ENCODE peak calls at places on chromosome 5, in six cellular contexts. W is H1, G is GM12878, J is HepG2, O is HCT116, X is K562. B is an unnamed sample.

GRCh38 chr5:963673-964531 is 44.7 kb upstream of the NKD2 start:
- DNase-seq in W (no peak), G (no peak), J (no peak), O (no peak), X (peak), B (no peak)

GRCh38 chr5:76166886-76167576 is 83.8 kb downstream of the SV2C start:
- DNase-seq in W (no peak), G (no peak), J (no peak), O (no peak), X (no peak), B (no peak)

GRCh38 chr5:133520062-133520461 is 92.3 kb downstream of the FSTL4 start:
- DNase-seq in W (peak), G (no peak), J (no peak), O (no peak), X (no peak), B (no peak)

GRCh38 chr5:75277463-75277862 is 40.8 kb upstream of the ANKRD31 start:
- DNase-seq in W (no peak), G (no peak), J (no peak), O (peak), X (no peak), B (no peak)

GRCh38 chr5:2557435-2557834 is 194.0 kb downstream of the IRX2 start:
- DNase-seq in W (no peak), G (no peak), J (no peak), O (no peak), X (no peak), B (no peak)

GRCh38 chr5:68114641-68115040 is 100.9 kb upstream of the PIK3R1 start:
- DNase-seq in W (no peak), G (no peak), J (no peak), O (no peak), X (no peak), B (no peak)

GRCh38 chr5:10689391-10690081 is 71.5 kb downstream of the DAP start:
- DNase-seq in W (peak), G (no peak), J (no peak), O (no peak), X (peak), B (peak)

GRCh38 chr5:9903806-9904205 is 273.7 kb upstream of the TAS2R1 start:
- DNase-seq in W (no peak), G (no peak), J (no peak), O (no peak), X (no peak), B (no peak)

GRCh38 chr5:6721442-6721841 is 8.2 kb downstream of the TENT4A start:
- DNase-seq in W (no peak), G (no peak), J (no peak), O (no peak), X (peak), B (no peak)

GRCh38 chr5:64826541-64826940 is 57.8 kb downstream of the CWC27 start:
- DNase-seq in W (no peak), G (no peak), J (no peak), O (no peak), X (no peak), B (no peak)

GRCh38 chr5:10307206-10308148 is at the start of gene CMBL:
- DNase-seq in W (peak), G (no peak), J (peak), O (peak), X (peak), B (peak)

GRCh38 chr5:43469671-43470396 is 13.8 kb downstream of the TMEM267 start:
- DNase-seq in W (no peak), G (no peak), J (no peak), O (no peak), X (no peak), B (no peak)

GRCh38 chr5:38607930-38608545 is 51.6 kb upstream of the LIFR start:
- DNase-seq in W (no peak), G (no peak), J (peak), O (no peak), X (peak), B (no peak)

GRCh38 chr5:140700177-140701144 is at the start of gene ZMAT2:
- DNase-seq in W (peak), G (peak), J (peak), O (peak), X (peak), B (peak)

GRCh38 chr5:96548941-96549340 is 113.2 kb upstream of the CAST start:
- DNase-seq in W (no peak), G (no peak), J (no peak), O (no peak), X (no peak), B (no peak)

GRCh38 chr5:63456279-63456678 is 506.0 kb downstream of the HTR1A start:
- DNase-seq in W (no peak), G (no peak), J (no peak), O (no peak), X (no peak), B (no peak)

GRCh38 chr5:44225231-44226160 is 163.7 kb downstream of the FGF10 start:
- DNase-seq in W (no peak), G (no peak), J (no peak), O (no peak), X (no peak), B (no peak)

GRCh38 chr5:43553381-43553780 is 3.5 kb downstream of the PAIP1 start:
- DNase-seq in W (no peak), G (no peak), J (no peak), O (no peak), X (no peak), B (no peak)

GRCh38 chr5:172597755-172598155 is 43.3 kb upstream of the NEURL1B start:
- DNase-seq in W (no peak), G (no peak), J (no peak), O (no peak), X (no peak), B (no peak)

GRCh38 chr5:131384616-131385214 is 120.9 kb downstream of the CDC42SE2 start:
- DNase-seq in W (no peak), G (no peak), J (no peak), O (no peak), X (no peak), B (no peak)

GRCh38 chr5:150765789-150766149 is 7.0 kb upstream of the DCTN4 start:
- DNase-seq in W (no peak), G (no peak), J (no peak), O (no peak), X (no peak), B (no peak)

GRCh38 chr5:151924564-151925395 is at the start of gene GLRA1:
- DNase-seq in W (peak), G (no peak), J (peak), O (no peak), X (peak), B (peak)

GRCh38 chr5:141783599-141784296 is 94.5 kb downstream of the PCDH1 start:
- DNase-seq in W (no peak), G (no peak), J (no peak), O (no peak), X (no peak), B (no peak)

GRCh38 chr5:180251141-180251540 is 40.7 kb downstream of the MAPK9 start:
- DNase-seq in W (no peak), G (no peak), J (no peak), O (no peak), X (no peak), B (no peak)

GRCh38 chr5:119335261-119335677 is 20.6 kb upstream of the TNFAIP8 start:
- DNase-seq in W (no peak), G (no peak), J (no peak), O (no peak), X (no peak), B (no peak)

GRCh38 chr5:191036-191948 is at the start of gene LRRC14B:
- DNase-seq in W (no peak), G (no peak), J (no peak), O (no peak), X (no peak), B (no peak)

GRCh38 chr5:154162475-154163217 is 27.9 kb upstream of the GALNT10 start:
- DNase-seq in W (no peak), G (no peak), J (no peak), O (no peak), X (no peak), B (no peak)

GRCh38 chr5:94025788-94026473 is 284.5 kb upstream of the POU5F2 start:
- DNase-seq in W (no peak), G (no peak), J (peak), O (no peak), X (no peak), B (no peak)

GRCh38 chr5:115616892-115617291 is 8.9 kb downstream of the TMED7 start:
- DNase-seq in W (no peak), G (no peak), J (no peak), O (no peak), X (no peak), B (no peak)

GRCh38 chr5:34804913-34805312 is 34.1 kb upstream of the TTC23L start:
- DNase-seq in W (no peak), G (no peak), J (no peak), O (no peak), X (no peak), B (no peak)

GRCh38 chr5:34803974-34804373 is 35.0 kb upstream of the TTC23L start:
- DNase-seq in W (no peak), G (no peak), J (no peak), O (no peak), X (no peak), B (no peak)

GRCh38 chr5:34804398-34804797 is 34.6 kb upstream of the TTC23L start:
- DNase-seq in W (no peak), G (no peak), J (no peak), O (no peak), X (no peak), B (no peak)

GRCh38 chr5:34806532-34806931 is 32.4 kb upstream of the TTC23L start:
- DNase-seq in W (no peak), G (no peak), J (no peak), O (no peak), X (no peak), B (no peak)

DNA sequence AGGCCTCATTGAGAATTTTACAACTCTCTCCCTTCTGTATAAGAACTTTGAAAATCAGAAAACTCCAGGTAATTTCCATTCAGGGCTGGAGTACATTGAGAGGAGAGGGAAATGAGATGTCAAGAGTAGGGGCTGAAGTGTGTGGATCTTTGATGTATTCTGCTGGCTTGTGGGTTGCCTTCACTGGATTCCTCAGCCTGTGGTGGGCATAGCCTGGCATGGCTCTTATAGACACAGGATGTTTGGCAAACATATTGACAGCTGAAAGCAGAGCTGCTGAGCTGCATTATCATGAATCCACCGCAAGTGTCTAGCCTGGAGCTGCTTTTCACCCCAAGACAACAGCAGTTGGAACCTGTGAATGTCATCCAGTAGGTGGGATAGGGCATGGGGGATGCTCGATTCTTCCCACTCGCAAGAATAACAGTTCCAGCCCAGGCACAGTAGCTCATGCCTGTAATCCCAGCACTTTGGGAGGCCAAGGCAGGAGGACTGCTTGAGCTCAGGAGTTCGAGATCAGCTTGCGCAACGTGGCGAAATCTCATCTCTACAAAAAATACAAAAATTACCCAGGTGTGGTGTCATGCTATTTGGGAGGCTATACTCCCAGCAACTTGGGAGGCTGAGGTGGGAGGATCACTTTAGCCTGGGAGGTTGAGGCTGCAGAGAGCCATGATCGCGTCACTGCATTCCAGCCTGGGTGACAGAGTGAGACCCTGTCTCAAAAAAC is 36.0 kb upstream of the TTC23L start:
- DNase-seq in W (no peak), G (no peak), J (no peak), O (no peak), X (no peak), B (no peak)
- TF ChIP-seq YY1 in W (no peak), G (no peak), J (no peak), O (no peak), X (no peak), B (no peak)

DNA sequence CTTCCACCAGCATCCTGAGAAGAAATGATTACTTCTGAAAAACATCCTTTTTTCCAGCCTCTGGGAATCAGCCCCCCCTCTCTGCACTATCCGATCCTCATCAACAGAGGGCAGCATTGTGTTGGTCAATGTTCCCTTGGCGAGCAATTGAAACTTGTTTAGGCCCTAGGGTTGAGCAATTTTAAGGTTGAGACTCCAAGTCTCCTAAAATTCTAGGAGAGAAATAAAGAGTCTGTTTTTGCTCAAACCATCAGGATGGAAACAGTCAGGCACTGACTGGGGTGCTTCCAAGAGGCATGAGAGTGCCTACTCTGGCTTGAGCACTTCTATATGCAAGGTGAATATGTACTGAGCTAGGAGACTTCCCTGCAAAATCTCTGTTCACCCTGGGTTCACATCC is 12.4 kb upstream of the CYFIP2 start:
- DNase-seq in W (peak), G (no peak), J (peak), O (peak), X (peak), B (no peak)
- TF ChIP-seq ZNF274 in W (no peak), G (no peak), J (no peak), O (no peak), X (no peak), B (no peak)

GRCh38 chr5:159195775-159196174 is 13.6 kb downstream of the RNF145 start:
- DNase-seq in W (no peak), G (no peak), J (no peak), O (no peak), X (peak), B (no peak)

GRCh38 chr5:159199225-159199624 is 10.1 kb downstream of the RNF145 start:
- DNase-seq in W (no peak), G (no peak), J (no peak), O (no peak), X (no peak), B (no peak)

GRCh38 chr5:159202151-159202550 is 7.2 kb downstream of the RNF145 start:
- DNase-seq in W (no peak), G (no peak), J (no peak), O (no peak), X (no peak), B (no peak)

GRCh38 chr5:159199780-159200179 is 9.6 kb downstream of the RNF145 start:
- DNase-seq in W (no peak), G (no peak), J (no peak), O (no peak), X (no peak), B (no peak)

DNA sequence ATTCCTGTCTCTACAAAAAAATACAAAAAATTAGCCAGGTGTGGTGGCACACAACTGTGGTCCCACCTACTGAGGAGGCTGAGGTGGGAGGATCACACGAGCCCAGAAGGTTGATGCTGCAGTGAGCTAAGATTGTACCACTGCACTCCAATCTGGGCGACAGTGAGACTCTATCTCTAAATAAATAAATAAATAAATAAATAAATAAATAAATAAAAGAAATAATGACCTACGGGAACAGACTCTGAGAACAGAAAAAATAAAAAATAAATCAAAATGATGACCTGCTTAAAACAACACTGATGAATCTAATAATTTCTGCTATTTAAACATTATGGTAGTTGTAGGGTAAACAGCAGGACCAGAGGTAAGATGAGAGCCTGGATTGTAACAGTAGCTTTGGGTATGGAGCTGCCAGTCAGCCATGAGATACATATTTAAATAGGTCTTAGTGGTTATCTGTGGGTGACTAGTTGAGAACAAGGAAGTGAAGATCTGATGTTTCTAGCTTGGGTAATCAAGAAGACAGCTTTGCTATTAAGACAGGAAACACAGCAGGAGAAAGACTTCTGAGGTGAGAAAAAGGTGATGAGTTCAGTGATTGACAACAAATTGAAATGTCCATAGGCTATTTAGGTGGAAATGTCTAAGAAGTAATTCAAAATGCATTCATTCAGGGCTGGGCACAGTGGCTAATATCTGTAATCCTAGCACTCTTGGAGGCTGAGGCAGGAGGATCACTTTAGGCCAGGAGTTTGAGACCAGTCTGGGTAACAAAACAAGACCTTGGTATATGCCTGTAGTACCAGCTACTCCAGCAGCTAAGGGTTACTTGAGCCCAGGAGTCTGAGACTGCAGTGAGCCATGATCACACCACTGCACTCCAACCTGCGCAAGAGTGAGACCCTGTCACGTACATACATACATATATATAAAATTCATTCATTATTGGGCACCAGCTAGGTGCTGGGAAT is 11.0 kb downstream of the RNF145 start:
- DNase-seq in W (no peak), G (peak), J (no peak), O (no peak), X (no peak), B (no peak)
- TF ChIP-seq YY1 in W (no peak), G (peak), J (no peak), O (no peak), X (no peak), B (no peak)

GRCh38 chr5:149315753-149316152 is 29.5 kb upstream of the GRPEL2 start:
- DNase-seq in W (no peak), G (no peak), J (no peak), O (no peak), X (no peak), B (no peak)

GRCh38 chr5:149320791-149321330 is 24.4 kb upstream of the GRPEL2 start:
- DNase-seq in W (no peak), G (no peak), J (peak), O (peak), X (peak), B (peak)

GRCh38 chr5:149319174-149319573 is 26.1 kb upstream of the GRPEL2 start:
- DNase-seq in W (no peak), G (no peak), J (no peak), O (no peak), X (no peak), B (no peak)

GRCh38 chr5:149314571-149315111 is 30.7 kb upstream of the GRPEL2 start:
- DNase-seq in W (no peak), G (no peak), J (no peak), O (no peak), X (no peak), B (no peak)

DNA sequence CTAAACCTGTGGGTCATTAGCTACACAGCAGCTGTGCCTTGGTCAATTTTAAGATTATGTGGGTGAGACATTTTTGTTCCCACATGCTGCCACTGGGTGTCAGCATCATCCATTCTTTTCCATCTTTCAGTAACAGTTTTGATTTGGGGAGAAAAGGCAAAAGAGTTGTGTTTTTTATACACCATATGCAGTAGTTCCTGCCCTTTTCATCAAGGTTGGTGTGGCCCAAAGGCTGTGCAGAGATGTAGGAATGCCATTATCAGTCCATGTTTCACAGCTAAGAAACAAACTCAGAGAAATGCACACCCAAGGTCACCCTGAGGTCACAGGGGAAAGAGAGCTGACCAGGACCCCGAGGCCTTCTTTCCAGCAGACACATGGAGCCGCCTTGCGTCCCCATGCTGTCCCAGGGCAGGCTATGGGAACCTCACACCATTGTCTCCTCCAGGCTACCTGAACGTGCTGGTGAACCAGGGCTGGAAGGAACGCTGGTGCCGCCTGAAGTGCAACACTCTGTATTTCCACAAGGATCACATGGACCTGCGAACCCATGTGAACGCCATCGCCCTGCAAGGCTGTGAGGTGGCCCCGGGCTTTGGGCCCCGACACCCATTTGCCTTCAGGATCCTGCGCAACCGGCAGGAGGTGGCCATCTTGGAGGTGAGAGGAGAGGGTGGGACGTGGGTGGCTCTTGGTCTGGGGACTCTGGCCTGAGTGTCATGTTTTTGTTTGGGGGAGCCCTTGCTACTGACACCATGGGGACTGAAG is 27.8 kb upstream of the GRPEL2 start:
- DNase-seq in W (no peak), G (no peak), J (peak), O (peak), X (peak), B (no peak)
- TF ChIP-seq ZNF274 in W (no peak), G (no peak), J (no peak), O (no peak), X (no peak), B (no peak)

B was measured in NT2/D1.